ENCODE peak calls at places on chromosomes 7 and 10, in five cellular contexts. M is endothelial cell of umbilical vein, P is AG04450, F is IMR-90, R is SK-N-SH. Y is an unnamed sample. For H3K9me3, the result is how much of the 10 kb centered on the place peaks cover.

GRCh38 chr7:73528204-73528603 is 6.1 kb upstream of the BAZ1B start:
- DNase-seq in P (no peak), M (peak), R (no peak), F (no peak), Y (no peak)

GRCh38 chr7:76318488-76319353 is 16.2 kb downstream of the HSPB1 start:
- DNase-seq in M (peak), P (peak), F (peak), R (peak), Y (peak)

GRCh38 chr7:96415293-96415940 is 93.5 kb upstream of the SLC25A13 start:
- DNase-seq in F (no peak), P (no peak), R (no peak), M (no peak), Y (no peak)

GRCh38 chr7:2651336-2651735 is 19.6 kb downstream of the TTYH3 start:
- DNase-seq in F (no peak), R (no peak), P (no peak), M (no peak), Y (no peak)

GRCh38 chr7:40324889-40325288 is 190.1 kb downstream of the SUGCT start:
- DNase-seq in P (no peak), R (no peak), F (peak), M (peak), Y (no peak)

GRCh38 chr10:31778627-31779026 is 150.0 kb downstream of the ARHGAP12 start:
- DNase-seq in P (no peak), R (no peak), F (peak), M (no peak), Y (no peak)

GRCh38 chr7:138979226-138979979 is 1.8 kb downstream of the KIAA1549 start:
- DNase-seq in F (peak), M (no peak), P (no peak), R (peak), Y (peak)

GRCh38 chr7:54115028-54115763 is 427.0 kb upstream of the VSTM2A start:
- DNase-seq in P (no peak), M (no peak), R (no peak), F (no peak), Y (no peak)

GRCh38 chr7:38229386-38229785 is 44.0 kb downstream of the TARP start:
- DNase-seq in F (peak), M (no peak), R (no peak), P (no peak), Y (peak)

GRCh38 chr7:122304996-122305421 is 459 bp upstream of the FEZF1 start:
- DNase-seq in F (no peak), R (no peak), P (no peak), M (no peak), Y (no peak)

GRCh38 chr7:12783421-12783820 is 96.0 kb downstream of the ARL4A start:
- DNase-seq in F (no peak), R (no peak), P (no peak), M (peak), Y (peak)

GRCh38 chr7:159142730-159143129 is 1.9 kb downstream of the VIPR2 start:
- DNase-seq in M (no peak), F (no peak), R (no peak), P (no peak), Y (no peak)
- H3K4me3 ChIP-seq in M (no peak), F (no peak), R (no peak), P (no peak), Y (no peak)

GRCh38 chr10:130470973-130471372 is 334.8 kb downstream of the GLRX3 start:
- DNase-seq in P (no peak), F (no peak), M (no peak), R (no peak), Y (no peak)
- H3K9me3 ChIP-seq in P (half or more), F (under half), M (under half), R (under half), Y (under half)

DNA sequence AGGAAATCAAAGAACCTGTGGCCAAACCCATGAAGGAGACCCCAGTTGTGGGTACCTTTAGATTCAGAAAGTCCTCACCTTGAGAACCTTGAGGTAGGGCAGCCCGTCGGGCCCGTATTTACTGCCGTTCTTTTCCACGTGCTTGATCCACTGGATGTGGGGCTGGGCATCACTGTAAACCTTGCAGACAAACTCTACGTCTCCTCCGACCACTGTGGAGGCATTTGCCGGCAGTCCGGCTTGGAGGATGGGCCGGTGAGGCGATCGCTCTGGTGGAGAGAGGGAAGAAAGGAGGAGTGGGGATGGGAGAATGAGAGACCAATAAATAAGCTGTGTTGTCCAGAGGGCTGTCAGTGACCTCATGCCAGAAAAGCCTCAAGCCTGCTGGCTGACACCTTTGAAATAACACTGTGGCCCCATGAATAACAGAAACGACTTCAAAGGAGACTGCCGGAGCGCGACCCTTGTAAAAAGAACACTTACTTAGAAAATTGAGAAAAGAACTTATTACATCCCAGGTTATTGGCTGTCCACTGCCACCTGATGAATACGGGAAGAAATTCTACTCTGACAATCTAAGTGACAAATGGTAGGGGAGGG is 78.2 kb downstream of the FGFR2 start:
- DNase-seq in M (no peak), F (no peak), R (no peak), P (no peak), Y (no peak)
- H3K27ac ChIP-seq in M (no peak), F (no peak), R (no peak), P (no peak), Y (no peak)

DNA sequence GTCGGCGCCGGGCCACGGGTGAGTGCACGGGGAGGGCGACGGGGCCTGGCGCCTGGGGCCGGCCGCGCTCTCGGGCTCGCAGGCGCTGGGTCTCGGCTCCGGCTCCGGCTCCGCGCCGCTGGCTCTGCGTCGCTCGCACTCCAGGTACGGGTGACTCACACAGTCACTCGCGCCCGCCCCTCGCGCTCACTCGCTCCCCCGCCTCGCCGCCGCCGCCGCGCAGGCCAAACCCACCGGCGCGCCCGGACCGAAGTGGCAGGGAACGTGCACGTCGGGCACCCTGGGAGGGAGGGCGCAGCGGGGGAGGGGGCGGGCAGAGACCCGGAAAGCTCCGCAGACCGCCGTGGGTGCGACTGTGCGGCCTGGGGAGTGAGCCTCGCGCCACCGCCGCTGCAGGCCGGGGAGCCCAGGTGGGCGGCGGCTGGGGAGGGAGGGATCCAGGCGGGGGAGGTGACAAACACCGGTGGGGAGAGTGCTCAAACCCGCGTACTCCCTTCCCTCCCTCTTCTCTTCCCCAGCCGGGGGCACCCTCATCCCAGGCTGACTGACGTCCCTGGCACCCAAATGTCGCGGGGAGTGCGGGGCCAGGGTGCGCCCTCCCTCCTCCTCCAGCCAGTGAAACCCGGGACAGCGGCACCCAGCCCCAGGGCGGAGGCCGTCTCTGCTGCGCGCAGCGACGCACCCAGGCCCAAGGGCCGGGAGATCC is 277.0 kb upstream of the NEBL start:
- DNase-seq in M (no peak), R (peak), P (no peak), F (no peak), Y (no peak)
- H3K4me3 ChIP-seq in M (peak), R (peak), P (peak), F (peak), Y (no peak)

DNA sequence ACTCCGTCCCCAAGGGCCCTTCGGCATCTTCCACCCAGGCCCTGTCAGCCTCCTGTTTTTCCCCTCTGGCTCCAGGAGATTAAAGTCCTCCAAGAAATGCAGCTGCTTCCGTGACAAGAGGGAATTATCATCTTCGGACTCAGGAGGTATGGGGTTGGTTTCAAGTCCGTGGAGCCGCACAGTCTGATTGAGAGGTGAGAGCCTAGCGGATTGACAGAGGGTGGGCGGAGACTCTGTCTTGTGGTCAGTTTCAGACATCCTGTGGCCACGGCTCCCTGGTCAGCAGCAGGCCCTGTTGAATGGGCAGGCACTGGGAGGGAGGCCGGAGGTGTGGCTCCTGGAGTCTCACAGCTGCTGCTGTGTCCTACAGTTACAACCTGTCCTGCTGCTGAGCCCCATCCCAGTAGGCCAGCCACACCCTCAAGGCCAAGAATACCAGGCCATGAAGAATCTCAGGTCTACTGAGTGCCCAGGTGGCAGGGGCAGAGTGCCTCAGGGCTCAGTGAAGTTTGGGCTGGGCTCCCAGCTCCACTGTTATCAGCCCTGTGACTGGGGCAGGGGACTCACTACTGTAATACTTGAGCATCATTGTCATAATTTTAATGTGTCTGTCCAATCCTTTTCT is 49.3 kb upstream of the ZNF716 start:
- DNase-seq in P (no peak), R (no peak), M (no peak), F (no peak), Y (no peak)
- H3K9me3 ChIP-seq in P (half or more), R (under half), M (under half), F (under half), Y (under half)

GRCh38 chr10:94343159-94343558 is 19.6 kb downstream of the NOC3L start:
- DNase-seq in M (no peak), P (no peak), R (no peak), F (peak), Y (peak)
- H3K27ac ChIP-seq in M (no peak), P (no peak), R (no peak), F (peak), Y (no peak)

GRCh38 chr7:100166966-100167911 is 1.2 kb downstream of the GAL3ST4 start:
- DNase-seq in F (no peak), M (no peak), R (peak), P (no peak), Y (no peak)
- H3K4me3 ChIP-seq in F (peak), M (peak), R (peak), P (peak), Y (peak)

GRCh38 chr7:64686493-64687184 is 20.7 kb downstream of the ZNF107 start:
- DNase-seq in P (no peak), R (no peak), F (no peak), M (no peak), Y (no peak)
- H3K9me3 ChIP-seq in P (under half), R (under half), F (under half), M (under half), Y (under half)